ENCODE peak calls at places on chromosomes 1 and 21, in six cellular contexts. Q is psoas muscle, J is A549, C is upper lobe of right lung, I is cardiac muscle cell, U is PC-3. H is an unnamed sample.

GRCh38 chr1:157992031-157992568 is 1.3 kb upstream of the KIRREL1 start:
- DNase-seq in Q (peak; percentile 82), J (peak; percentile 69), C (peak; percentile 72), I (peak; percentile 83), U (peak; percentile 84), H (peak; percentile 85)

GRCh38 chr1:163410073-163410522 is 88.3 kb downstream of the NUF2 start:
- DNase-seq in Q (no peak), J (peak; percentile 64), C (no peak), I (peak; percentile 85), U (peak; percentile 85), H (peak; percentile 88)

GRCh38 chr1:27687906-27688305 is 15.9 kb upstream of the IFI6 start:
- DNase-seq in Q (no peak), J (no peak), C (no peak), I (no peak), U (no peak), H (no peak)

GRCh38 chr1:210464519-210465039 is 135.9 kb downstream of the HHAT start:
- DNase-seq in Q (no peak), J (peak; percentile 5), C (peak; percentile 84), I (no peak), U (peak; percentile 78), H (no peak)

GRCh38 chr21:31181089-31181757 is 142.9 kb upstream of the KRTAP19-8 start:
- DNase-seq in Q (no peak), J (no peak), C (no peak), I (no peak), U (no peak), H (no peak)

GRCh38 chr1:196393742-196394141 is 214.5 kb downstream of the KCNT2 start:
- DNase-seq in Q (no peak), J (no peak), C (no peak), I (no peak), U (peak; percentile 60), H (no peak)

GRCh38 chr1:92858564-92859399 is 26.9 kb downstream of the RPL5 start:
- DNase-seq in Q (no peak), J (peak; percentile 72), C (no peak), I (peak; percentile 85), U (peak; percentile 91), H (peak; percentile 85)

GRCh38 chr1:25675729-25676476 is 59.3 kb downstream of the MAN1C1 start:
- DNase-seq in Q (no peak), J (no peak), C (peak; percentile 52), I (no peak), U (no peak), H (no peak)

GRCh38 chr1:150764617-150765090 is 924 bp downstream of the CTSS start:
- DNase-seq in Q (no peak), J (peak; percentile 50), C (no peak), I (no peak), U (peak; percentile 41), H (no peak)

GRCh38 chr1:118122234-118123004 is 62.6 kb downstream of the SPAG17 start:
- DNase-seq in Q (no peak), J (no peak), C (no peak), I (no peak), U (peak; percentile 78), H (no peak)

GRCh38 chr21:16741228-16741665 is 771.6 kb upstream of the CXADR start:
- DNase-seq in Q (no peak), J (no peak), C (no peak), I (no peak), U (no peak), H (no peak)

GRCh38 chr1:93846929-93847810 is 31.8 kb downstream of the DNTTIP2 start:
- DNase-seq in Q (peak; percentile 93), J (peak; percentile 92), C (peak; percentile 92), I (peak; percentile 91), U (peak; percentile 93), H (peak; percentile 96)

GRCh38 chr1:35894183-35894582 is 11.2 kb downstream of the AGO1 start:
- DNase-seq in Q (no peak), J (peak; percentile 46), C (no peak), I (no peak), U (no peak), H (no peak)

GRCh38 chr21:34695434-34695833 is 26.6 kb downstream of the CLIC6 start:
- DNase-seq in Q (no peak), J (no peak), C (no peak), I (no peak), U (no peak), H (no peak)

GRCh38 chr21:29230541-29231275 is 68.0 kb upstream of the BACH1 start:
- DNase-seq in Q (no peak), J (no peak), C (no peak), I (no peak), U (no peak), H (no peak)

GRCh38 chr21:44421901-44422840 is 33.1 kb upstream of the LRRC3 start:
- DNase-seq in Q (peak; percentile 19), J (no peak), C (peak; percentile 46), I (no peak), U (no peak), H (no peak)

GRCh38 chr1:21896652-21897532 is 40.2 kb downstream of the HSPG2 start:
- DNase-seq in Q (peak; percentile 93), J (no peak), C (no peak), I (peak; percentile 53), U (no peak), H (peak; percentile 36)

GRCh38 chr21:46454634-46455390 is 3.9 kb upstream of the DIP2A start:
- DNase-seq in Q (no peak), J (no peak), C (no peak), I (no peak), U (no peak), H (no peak)

GRCh38 chr1:107727866-107728265 is 237.1 kb downstream of the VAV3 start:
- DNase-seq in Q (no peak), J (no peak), C (no peak), I (no peak), U (peak; percentile 21), H (no peak)

DNA sequence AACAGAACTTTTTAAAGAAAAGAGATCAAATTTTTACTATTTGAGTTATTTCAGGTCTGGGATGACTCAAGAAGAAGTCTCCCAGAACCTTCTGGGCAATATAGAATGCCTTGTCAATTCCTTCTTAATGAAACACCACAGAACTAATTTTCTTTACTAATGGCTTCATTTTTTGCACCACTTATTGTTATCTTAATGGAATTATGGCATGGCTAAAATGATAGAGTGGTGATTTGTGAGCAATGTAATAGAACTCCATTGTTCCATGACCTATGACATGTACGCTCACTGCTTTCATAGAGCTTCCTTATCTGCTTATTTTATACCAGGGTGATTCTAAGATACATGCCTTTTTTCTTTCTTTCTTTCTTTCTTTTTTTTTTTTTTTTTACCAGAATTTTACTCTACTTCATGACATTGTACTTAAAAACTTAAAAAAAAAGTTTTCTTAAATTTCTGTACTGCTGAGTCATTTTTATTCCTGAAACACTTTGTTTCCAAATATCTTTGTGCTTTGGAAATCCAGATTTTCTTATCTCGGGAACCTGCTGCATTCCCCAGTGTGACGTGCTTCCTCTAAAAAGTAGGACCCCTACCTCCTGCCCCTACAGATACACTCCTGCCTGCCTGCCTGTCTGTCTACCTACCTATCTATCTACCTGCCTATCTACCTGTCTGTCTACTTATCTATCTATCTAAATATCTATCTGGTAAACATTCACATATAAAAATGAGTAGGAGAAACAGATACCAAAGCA is 284.9 kb downstream of the PBX1 start:
- DNase-seq in Q (no peak), J (no peak), C (no peak), I (no peak), U (no peak), H (no peak)
- H3K4me1 ChIP-seq in Q (peaks cover 21% of the 10 kb centered on the region), J (no peaks in the 10 kb centered on the region), C (peaks cover 2% of the 10 kb centered on the region), I (peaks cover 34% of the 10 kb centered on the region), U (no peaks in the 10 kb centered on the region), H (peaks cover 16% of the 10 kb centered on the region)

GRCh38 chr1:2231667-2232254 is 3.6 kb downstream of the SKI start:
- DNase-seq in Q (peak; percentile 90), J (peak; percentile 35), C (peak; percentile 96), I (no peak), U (peak; percentile 68), H (peak; percentile 75)
- H3K4me1 ChIP-seq in Q (peaks cover 63% of the 10 kb centered on the region), J (peaks cover 56% of the 10 kb centered on the region), C (peaks cover 51% of the 10 kb centered on the region), I (peaks cover 52% of the 10 kb centered on the region), U (peaks cover 33% of the 10 kb centered on the region), H (peaks cover 48% of the 10 kb centered on the region)

GRCh38 chr1:202571719-202572339 is 138.4 kb downstream of the SYT2 start:
- DNase-seq in Q (no peak), J (peak; percentile 42), C (no peak), I (peak; percentile 59), U (peak; percentile 46), H (peak; percentile 66)
- H3K4me1 ChIP-seq in Q (peaks cover 34% of the 10 kb centered on the region), J (peaks cover 11% of the 10 kb centered on the region), C (peaks cover 19% of the 10 kb centered on the region), I (peaks cover 24% of the 10 kb centered on the region), U (peaks cover 10% of the 10 kb centered on the region), H (peaks cover 29% of the 10 kb centered on the region)

DNA sequence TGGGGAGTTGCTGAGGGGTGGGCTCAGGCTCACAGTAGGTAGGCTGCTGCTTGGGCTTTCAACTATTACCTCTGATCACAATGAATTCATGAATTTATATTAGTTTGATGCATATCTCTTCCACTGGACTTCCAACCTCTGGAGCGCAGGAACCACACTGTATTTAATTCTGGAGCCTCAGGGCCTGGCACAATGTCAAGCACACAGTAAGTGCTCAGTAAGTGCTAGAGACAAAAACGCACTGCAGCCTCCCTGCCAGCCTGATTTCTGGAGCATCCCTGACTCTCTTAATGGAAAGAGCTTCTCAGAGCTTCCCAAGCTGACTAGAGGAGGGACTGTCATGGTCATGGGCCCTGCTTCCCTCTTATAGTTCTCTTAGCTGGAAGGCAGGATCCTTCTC is 33.8 kb downstream of the NUAK2 start:
- DNase-seq in Q (no peak), J (no peak), C (no peak), I (no peak), U (no peak), H (no peak)
- H3K4me1 ChIP-seq in Q (peaks cover 19% of the 10 kb centered on the region), J (peaks cover 72% of the 10 kb centered on the region), C (peaks cover 44% of the 10 kb centered on the region), I (peaks cover 16% of the 10 kb centered on the region), U (peaks cover 42% of the 10 kb centered on the region), H (peaks cover 46% of the 10 kb centered on the region)

GRCh38 chr1:40803902-40804301 is 20.3 kb downstream of the KCNQ4 start:
- DNase-seq in Q (no peak), J (no peak), C (no peak), I (no peak), U (no peak), H (no peak)
- H3K4me1 ChIP-seq in Q (peaks cover 50% of the 10 kb centered on the region), J (peaks cover 8% of the 10 kb centered on the region), C (peaks cover 11% of the 10 kb centered on the region), I (peaks cover 28% of the 10 kb centered on the region), U (peaks cover 7% of the 10 kb centered on the region), H (peaks cover 43% of the 10 kb centered on the region)

DNA sequence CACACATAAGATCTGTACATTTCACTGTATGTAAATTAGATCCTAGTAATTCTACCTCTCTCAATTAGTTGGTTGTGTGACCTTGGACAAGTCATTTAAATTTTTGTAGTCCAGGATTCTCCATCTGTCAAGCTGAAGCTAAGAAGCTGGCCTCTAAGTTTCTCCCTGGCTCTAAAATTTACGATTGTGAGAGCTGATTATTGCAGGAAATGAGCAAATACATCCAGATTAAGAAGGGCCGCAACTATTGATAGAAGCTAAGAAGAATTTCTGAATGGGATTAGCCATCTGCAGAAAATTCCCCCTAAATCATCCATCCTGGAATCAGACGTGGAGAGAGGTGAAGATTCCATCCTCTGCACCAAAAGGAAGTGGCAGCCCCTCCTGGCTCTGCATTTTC is 55.0 kb downstream of the HIVEP3 start:
- DNase-seq in Q (no peak), J (no peak), C (no peak), I (no peak), U (no peak), H (no peak)
- H3K4me1 ChIP-seq in Q (peaks cover 10% of the 10 kb centered on the region), J (peaks cover 49% of the 10 kb centered on the region), C (no peaks in the 10 kb centered on the region), I (no peaks in the 10 kb centered on the region), U (peaks cover 72% of the 10 kb centered on the region), H (peaks cover 15% of the 10 kb centered on the region)

GRCh38 chr1:230858236-230858820 is 10.0 kb downstream of the C1orf198 start:
- DNase-seq in Q (no peak), J (no peak), C (no peak), I (no peak), U (no peak), H (no peak)
- H3K4me1 ChIP-seq in Q (peaks cover 52% of the 10 kb centered on the region), J (peaks cover 14% of the 10 kb centered on the region), C (peaks cover 73% of the 10 kb centered on the region), I (peaks cover 12% of the 10 kb centered on the region), U (peaks cover 6% of the 10 kb centered on the region), H (peaks cover 48% of the 10 kb centered on the region)